ENCODE peak calls at places on chromosomes 12 and 14, in four cellular contexts. M is pancreas; U is activated CD4-positive, alpha-beta memory T cell treated with anti-CD3 and anti-CD28 coated beads for 36 hours; E is neural progenitor cell. R is an unnamed sample.

GRCh38 chr12:9895215-9895971 is 14.1 kb downstream of the KLRF2 start:
- DNase-seq in E (no peak), M (no peak), U (no peak), R (no peak)

GRCh38 chr14:99389171-99389826 is 91.4 kb downstream of the SETD3 start:
- DNase-seq in U (peak), E (peak), M (no peak), R (peak)

GRCh38 chr14:23457587-23458445 is 11.7 kb upstream of the NGDN start:
- DNase-seq in M (no peak), U (no peak), E (no peak), R (no peak)

GRCh38 chr12:114166360-114166759 is 200.2 kb upstream of the RBM19 start:
- DNase-seq in M (no peak), E (peak), U (no peak), R (peak)

GRCh38 chr12:15536446-15536845 is 214.1 kb downstream of the PTPRO start:
- DNase-seq in U (no peak), M (no peak), E (no peak), R (no peak)

GRCh38 chr12:106015646-106016045 is 123.1 kb downstream of the NUAK1 start:
- DNase-seq in E (no peak), M (no peak), U (no peak), R (no peak)

GRCh38 chr14:57617510-57617909 is 123.9 kb upstream of the CCDC198 start:
- DNase-seq in U (no peak), E (no peak), M (no peak), R (no peak)

GRCh38 chr14:105442834-105443233 is 23.2 kb downstream of the MTA1 start:
- DNase-seq in U (no peak), M (no peak), E (no peak), R (no peak)

GRCh38 chr12:109443794-109444193 is 33.3 kb downstream of the KCTD10 start:
- DNase-seq in E (no peak), M (no peak), U (no peak), R (no peak)

GRCh38 chr12:66915312-66915904 is 236.5 kb upstream of the GRIP1 start:
- DNase-seq in E (peak), U (no peak), M (no peak), R (no peak)

GRCh38 chr12:124953689-124954405 is 35.1 kb downstream of the DHX37 start:
- DNase-seq in U (no peak), M (no peak), E (no peak), R (no peak)

GRCh38 chr12:11657511-11657910 is 8.0 kb downstream of the ETV6 start:
- DNase-seq in M (no peak), U (peak), E (no peak), R (no peak)

GRCh38 chr12:43893670-43894069 is 57.8 kb downstream of the TMEM117 start:
- DNase-seq in M (no peak), U (no peak), E (no peak), R (no peak)

GRCh38 chr12:29238822-29239291 is 89.8 kb downstream of the FAR2 start:
- DNase-seq in U (no peak), M (no peak), E (peak), R (no peak)

GRCh38 chr14:99605299-99605961 is 1.4 kb upstream of the CCDC85C start:
- DNase-seq in E (peak), U (peak), M (peak), R (peak)

GRCh38 chr12:125187148-125187733 is 122.0 kb downstream of the AACS start:
- DNase-seq in M (no peak), E (peak), U (no peak), R (no peak)

GRCh38 chr12:14403293-14403692 is 37.8 kb downstream of the ATF7IP start:
- DNase-seq in M (no peak), U (no peak), E (no peak), R (no peak)

GRCh38 chr12:123767613-123768012 is 5.5 kb downstream of the DNAH10 start:
- DNase-seq in U (peak), M (no peak), E (no peak), R (peak)

R was measured in RPMI8226.